ENCODE peak calls at places on chromosomes 1 and 21, in five cellular contexts. N, D, S, F and U are unnamed samples. For H4K20me1, the result is how much of the 10 kb centered on the place peaks cover.

GRCh38 chr1:17624540-17625256 is 85.2 kb downstream of the ARHGEF10L start:
- DNase-seq in N (no peak), S (peak), F (peak), D (peak), U (no peak)

GRCh38 chr1:17251246-17251645 is 2.3 kb downstream of the PADI3 start:
- DNase-seq in S (no peak), N (no peak), D (no peak), F (peak), U (no peak)

GRCh38 chr1:97820470-97821188 is 100.2 kb downstream of the DPYD start:
- DNase-seq in S (peak), F (peak), D (peak), N (no peak), U (peak)

GRCh38 chr1:33740040-33740745 is 123.7 kb upstream of the HMGB4 start:
- DNase-seq in D (no peak), S (no peak), F (no peak), N (no peak), U (no peak)

GRCh38 chr1:87240661-87241285 is 87.9 kb upstream of the LMO4 start:
- DNase-seq in D (no peak), N (no peak), S (no peak), F (no peak), U (no peak)

GRCh38 chr1:99457381-99458165 is 188.3 kb upstream of the PALMD start:
- DNase-seq in D (no peak), N (no peak), F (peak), S (peak), U (no peak)

GRCh38 chr1:47483651-47484050 is 45.8 kb downstream of the FOXD2 start:
- DNase-seq in D (no peak), N (no peak), F (no peak), S (no peak), U (no peak)

GRCh38 chr1:33131191-33131590 is 50.2 kb downstream of the AZIN2 start:
- DNase-seq in N (no peak), S (no peak), F (no peak), D (no peak), U (no peak)

GRCh38 chr1:55192093-55192492 is 23.1 kb downstream of the USP24 start:
- DNase-seq in N (no peak), F (no peak), D (no peak), S (no peak), U (no peak)

GRCh38 chr1:155273134-155273982 is at the start of gene CLK2:
- DNase-seq in S (peak), D (peak), N (peak), F (peak), U (peak)

GRCh38 chr1:8981169-8981568 is 35.5 kb downstream of the CA6 start:
- DNase-seq in D (no peak), N (no peak), S (no peak), F (no peak), U (no peak)

GRCh38 chr1:156961709-156962108 is 41.3 kb downstream of the LRRC71 start:
- DNase-seq in D (peak), F (no peak), S (peak), N (peak), U (no peak)

GRCh38 chr1:1240348-1240732 is 6.2 kb downstream of the C1QTNF12 start:
- DNase-seq in F (no peak), N (no peak), S (no peak), D (no peak), U (no peak)

GRCh38 chr1:156873659-156874058 is 13.0 kb downstream of the NTRK1 start:
- DNase-seq in S (no peak), D (no peak), F (no peak), N (no peak), U (no peak)

GRCh38 chr1:100449477-100449876 is 88.5 kb upstream of the GPR88 start:
- DNase-seq in N (no peak), F (no peak), S (no peak), D (no peak), U (no peak)

GRCh38 chr1:16971330-16972209 is 8.8 kb downstream of the MFAP2 start:
- DNase-seq in F (no peak), S (peak), D (peak), N (no peak), U (peak)

GRCh38 chr1:93878501-93878888 is 511 bp downstream of the DNTTIP2 start:
- DNase-seq in N (peak), S (peak), D (peak), F (peak), U (peak)

GRCh38 chr21:29017639-29018237 is 1.4 kb downstream of the RWDD2B start:
- DNase-seq in D (no peak), F (no peak), S (peak), N (no peak), U (no peak)

GRCh38 chr21:35207322-35207721 is 158.2 kb upstream of the RUNX1 start:
- DNase-seq in N (no peak), S (peak), D (no peak), F (no peak), U (no peak)

GRCh38 chr21:44510508-44511218 is 29.3 kb downstream of the KRTAP10-1 start:
- DNase-seq in D (peak), F (peak), N (peak), S (peak), U (peak)

GRCh38 chr21:39969691-39970364 is 102.6 kb downstream of the PCP4 start:
- DNase-seq in N (no peak), F (no peak), S (no peak), D (no peak), U (no peak)

GRCh38 chr1:205369621-205370230 is 13.0 kb upstream of the KLHDC8A start:
- DNase-seq in N (no peak), F (no peak), S (peak), D (no peak), U (no peak)

GRCh38 chr1:41618066-41618825 is 133.8 kb upstream of the EDN2 start:
- DNase-seq in D (no peak), F (peak), S (peak), N (no peak), U (no peak)

GRCh38 chr1:86965012-86965826 is 50.8 kb downstream of the HS2ST1 start:
- DNase-seq in F (peak), N (no peak), S (peak), D (peak), U (peak)

GRCh38 chr21:34884346-34884929 is 164.7 kb downstream of the RUNX1 start:
- DNase-seq in N (no peak), F (no peak), S (no peak), D (no peak), U (no peak)

GRCh38 chr1:53062731-53063591 is 948 bp downstream of the PODN start:
- DNase-seq in N (no peak), F (no peak), D (no peak), S (peak), U (no peak)

GRCh38 chr1:22153653-22154052 is 10.8 kb upstream of the WNT4 start:
- DNase-seq in F (no peak), D (no peak), N (no peak), S (no peak), U (no peak)

DNA sequence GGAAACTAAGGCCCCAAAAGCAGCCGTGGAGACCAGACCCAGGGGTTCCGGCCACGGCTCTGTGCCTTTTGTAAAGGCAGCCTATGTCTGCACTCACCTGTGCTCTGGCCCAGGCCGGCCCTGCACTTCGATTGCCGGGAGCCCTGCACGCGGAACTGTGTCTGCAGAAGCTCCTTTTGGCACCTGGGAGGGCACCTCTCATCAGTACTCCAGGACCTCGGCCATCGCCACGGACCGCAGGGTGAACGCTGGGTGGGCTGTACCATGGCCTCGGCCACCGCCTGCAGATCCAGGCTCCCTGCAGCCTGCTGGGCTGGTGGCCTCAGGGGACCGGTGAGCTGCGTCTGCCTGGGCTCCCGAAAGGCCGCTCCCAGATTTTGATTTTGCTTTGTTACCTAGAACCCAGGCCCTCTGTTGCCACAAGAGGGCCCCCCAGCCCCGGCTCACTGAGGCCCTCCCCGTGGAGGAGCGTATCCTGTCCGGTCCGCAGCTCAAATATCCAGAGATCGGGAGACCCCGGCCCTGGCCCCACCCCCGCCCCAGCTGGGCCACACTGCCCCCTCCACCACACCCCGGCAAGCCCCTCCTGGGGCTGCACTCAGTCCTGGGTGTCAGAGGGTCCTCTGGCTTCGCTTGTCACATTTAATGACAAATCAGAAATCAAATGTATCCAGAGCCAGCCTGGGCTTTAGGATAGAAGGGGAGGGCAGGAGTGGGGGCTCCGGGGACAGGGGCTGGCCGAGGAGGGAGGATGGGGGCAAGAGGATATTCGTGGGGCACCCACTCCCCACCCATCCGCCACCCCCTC is 60.2 kb upstream of the PDE9A start:
- DNase-seq in D (peak), N (peak), F (peak), S (peak), U (peak)
- H2AFZ ChIP-seq in D (peak), N (no peak), F (peak), S (peak), U (peak)

DNA sequence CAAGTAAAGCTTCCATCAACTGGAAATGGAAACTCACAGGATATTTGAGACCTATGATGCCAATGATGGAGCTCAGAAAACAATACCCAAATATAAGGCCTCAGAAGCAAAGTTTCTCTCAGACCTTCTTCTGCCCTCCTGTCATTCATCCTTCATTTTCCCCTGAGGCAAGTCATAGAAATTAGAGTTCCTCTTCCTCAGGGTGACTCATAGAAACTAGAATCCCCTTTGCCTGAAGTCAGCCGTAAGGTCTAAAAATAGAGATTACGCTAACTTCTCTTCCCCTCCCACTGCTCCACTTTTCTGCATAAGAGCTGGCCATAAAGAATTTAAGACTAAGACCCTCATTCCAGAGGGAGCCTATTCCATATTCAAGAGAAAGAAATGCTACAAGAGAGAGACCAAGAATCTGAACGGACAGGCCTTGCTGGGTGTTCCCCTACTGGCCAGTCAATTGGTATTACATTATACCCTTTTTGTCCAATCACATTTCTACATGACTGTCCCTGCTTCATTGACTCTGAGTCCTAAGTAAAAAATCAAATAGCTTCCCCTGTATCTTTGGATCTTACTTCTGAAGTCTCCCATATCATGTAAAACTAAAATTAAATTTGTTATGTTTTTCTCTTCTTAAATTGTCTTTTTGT is 994.9 kb downstream of the ADGRL2 start:
- DNase-seq in N (no peak), D (no peak), S (no peak), F (no peak), U (no peak)
- TF ChIP-seq EZH2 in N (no peak), D (no peak), S (no peak), F (no peak), U (no peak)

DNA sequence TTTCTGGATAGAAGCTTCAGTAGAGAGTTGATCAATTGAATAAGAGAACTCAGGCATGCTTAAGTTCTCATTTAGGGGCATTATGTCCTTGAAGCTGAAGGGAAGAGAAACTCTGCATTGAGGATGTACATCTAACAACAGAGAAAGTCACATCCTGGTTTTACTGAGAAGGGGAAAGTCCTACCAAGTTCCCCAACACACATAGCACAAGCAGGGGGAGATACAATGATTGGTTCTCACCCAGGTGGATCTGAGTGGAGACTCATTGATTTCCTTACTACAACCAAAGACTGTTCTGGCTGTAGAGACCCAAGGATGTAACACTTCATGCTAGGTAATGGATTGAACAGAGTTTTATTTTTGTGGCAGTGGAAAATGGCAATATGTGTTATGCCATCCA is 1.0 kb upstream of the KRTAP20-1 start:
- DNase-seq in N (no peak), S (no peak), F (no peak), D (no peak), U (no peak)
- H4K20me1 ChIP-seq in N (under half), S (under half), F (under half), D (under half), U (under half)

DNA sequence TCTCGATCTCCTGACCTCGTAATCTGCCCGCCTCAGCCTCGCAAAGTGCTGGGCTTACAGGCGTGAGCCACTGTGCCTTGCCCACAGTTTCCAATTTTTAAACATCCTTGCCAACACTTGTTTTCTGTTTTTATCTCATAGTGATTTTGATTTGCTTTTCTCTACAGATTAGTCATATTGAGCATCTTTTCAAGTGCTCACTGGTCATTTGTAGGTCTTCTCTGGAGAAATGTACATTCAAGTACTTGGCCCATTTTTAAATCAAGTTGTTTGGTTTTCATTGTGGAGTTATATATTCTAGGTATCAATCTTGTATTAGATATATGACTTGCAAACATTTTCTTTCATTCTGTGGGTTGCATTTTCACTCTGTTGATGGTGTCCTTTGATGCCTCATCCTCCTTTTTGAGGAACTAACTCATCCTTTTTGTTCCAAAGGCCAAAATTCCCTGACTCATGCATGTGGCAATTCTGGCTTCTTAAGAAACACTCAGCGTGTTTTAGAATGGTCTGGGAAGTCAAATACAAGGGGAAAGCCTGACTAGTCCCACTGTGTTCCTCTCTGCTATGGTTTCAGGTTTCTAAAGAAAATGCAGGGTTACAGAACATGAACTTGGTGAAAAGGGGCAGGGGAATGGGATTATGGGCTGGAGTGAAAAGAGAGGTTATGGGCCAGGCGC is 37.3 kb downstream of the PTAFR start:
- DNase-seq in S (peak), D (no peak), F (peak), N (no peak), U (no peak)
- H2AFZ ChIP-seq in S (no peak), D (no peak), F (no peak), N (no peak), U (no peak)

GRCh38 chr1:229410370-229410691 is 23.6 kb downstream of the ACTA1 start:
- DNase-seq in D (no peak), S (no peak), F (no peak), N (no peak), U (no peak)
- TF ChIP-seq EZH2 in D (no peak), S (no peak), F (no peak), N (no peak), U (no peak)

DNA sequence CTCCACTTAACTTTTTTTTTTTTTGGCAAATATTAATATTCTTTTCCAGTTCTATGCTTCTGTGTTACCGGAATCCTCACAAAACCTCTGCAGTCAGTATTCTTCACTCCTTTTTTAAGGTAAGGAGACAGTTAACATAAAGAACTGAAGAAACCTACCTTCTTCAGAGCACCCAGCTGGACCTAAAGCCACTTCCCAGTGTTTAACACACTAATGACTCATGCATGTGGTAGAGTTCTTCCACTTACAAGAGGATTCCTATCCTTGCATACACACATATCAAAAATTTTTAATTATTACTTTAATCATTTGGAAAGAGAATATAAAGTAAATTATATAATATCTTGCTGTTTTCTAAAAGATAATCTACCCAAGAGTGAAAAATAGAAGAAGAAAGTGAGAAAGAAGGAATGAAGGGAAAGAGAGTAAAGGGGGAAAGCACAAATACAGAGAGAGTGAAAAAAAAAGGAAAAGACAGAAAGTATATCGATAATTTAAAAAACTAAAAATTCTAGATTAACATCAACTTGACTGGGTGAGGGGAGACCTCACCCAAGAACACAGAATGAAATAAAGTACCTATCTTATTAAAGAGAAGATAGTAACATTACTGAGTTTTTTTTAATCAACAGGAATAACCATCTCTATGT is 54.9 kb downstream of the ENAH start:
- DNase-seq in S (peak), N (no peak), D (no peak), F (peak), U (no peak)
- H4K20me1 ChIP-seq in S (under half), N (under half), D (under half), F (under half), U (under half)

DNA sequence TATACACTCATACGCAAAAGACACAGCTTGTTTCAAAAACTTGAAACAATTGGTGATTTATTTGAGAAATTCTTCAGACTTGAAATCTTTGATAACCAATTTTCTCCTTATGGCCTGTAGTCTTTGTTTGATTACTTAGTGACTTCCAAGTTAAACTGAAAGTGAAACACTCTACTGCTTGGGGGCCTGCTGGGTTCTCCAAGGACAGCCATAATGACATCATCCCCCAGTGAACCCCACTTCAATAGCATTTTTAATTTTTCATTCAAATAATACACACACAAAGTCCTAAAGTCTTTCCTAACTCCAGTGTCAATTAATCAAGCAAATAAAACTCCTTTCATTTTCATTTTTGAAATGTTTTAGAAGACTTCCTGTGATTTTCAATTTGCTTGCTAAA is 59.2 kb downstream of the KRTAP19-8 start:
- DNase-seq in D (no peak), F (no peak), N (no peak), S (no peak), U (no peak)
- H2AFZ ChIP-seq in D (no peak), F (no peak), N (no peak), S (no peak), U (no peak)

GRCh38 chr21:36690637-36691538 is 8.0 kb upstream of the SIM2 start:
- DNase-seq in F (no peak), D (no peak), S (peak), N (no peak), U (no peak)

GRCh38 chr21:36692844-36693143 is 6.1 kb upstream of the SIM2 start:
- DNase-seq in D (no peak), S (no peak), F (no peak), N (no peak), U (no peak)

GRCh38 chr21:36693144-36694040 is 5.5 kb upstream of the SIM2 start:
- DNase-seq in F (no peak), N (no peak), S (no peak), D (no peak), U (no peak)

GRCh38 chr21:36691539-36692124 is 7.3 kb upstream of the SIM2 start:
- DNase-seq in S (no peak), D (no peak), N (no peak), F (no peak), U (no peak)

DNA sequence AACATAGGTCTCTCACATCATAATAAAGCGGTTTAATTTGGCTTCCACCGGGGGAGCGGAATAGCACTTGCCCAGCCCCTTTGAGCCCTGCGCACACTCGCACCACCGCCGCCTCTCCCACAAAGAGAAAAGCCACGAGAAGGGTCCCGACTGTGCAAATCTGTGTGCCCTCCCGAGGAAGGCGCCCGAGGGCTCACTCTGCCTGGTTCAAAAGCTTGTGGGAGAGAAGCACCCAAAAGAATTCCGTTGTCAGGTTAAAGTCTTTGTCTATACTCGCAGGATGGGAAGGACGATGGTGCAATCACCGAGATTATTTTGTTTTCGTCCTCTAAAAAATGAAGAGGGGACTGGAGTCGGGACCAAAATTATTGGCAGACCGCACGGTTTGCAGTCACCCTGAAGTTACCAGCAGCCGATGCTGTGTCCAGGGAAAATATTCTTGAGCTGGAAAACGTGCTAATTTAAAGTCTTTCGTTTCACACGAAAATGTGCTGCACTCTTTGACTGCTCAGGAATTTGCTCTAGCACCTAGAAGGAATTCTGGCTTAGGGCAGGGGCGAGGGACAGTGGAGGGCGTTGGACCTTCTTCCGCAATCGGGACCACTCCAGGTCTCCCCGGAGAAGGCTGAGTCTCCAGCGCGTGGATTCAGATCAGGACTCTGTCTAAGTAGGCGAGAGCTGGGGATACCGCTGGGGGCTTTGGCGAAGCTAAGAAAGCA is 6.6 kb upstream of the SIM2 start:
- DNase-seq in D (no peak), S (no peak), N (no peak), F (no peak), U (no peak)
- TF ChIP-seq EZH2 in D (no peak), S (peak), N (no peak), F (peak), U (peak)

GRCh38 chr1:30914931-30915330 is 6.4 kb upstream of the SDC3 start:
- DNase-seq in D (no peak), N (no peak), F (no peak), S (no peak), U (no peak)
- H4K20me1 ChIP-seq in D (under half), N (under half), F (under half), S (under half), U (under half)